ENCODE peak calls at places on chromosomes 5 and 9, in seven cellular contexts. One of them, this sample, is unnamed.

GRCh38 chr5:106312360-106312759 is 1358.4 kb downstream of the EFNA5 start:
- DNase-seq in colonic mucosa: no peak
- DNase-seq in fibroblast of the conjunctiva: no peak
- DNase-seq in stimulated activated CD4-positive, alpha-beta T cell treated with anti-CD3 and anti-CD28 coated beads, TNF-alpha, amount 100 ng/mL, for 4 hours: no peak
- DNase-seq in CMK: no peak
- DNase-seq in esophagus squamous epithelium: no peak
- DNase-seq in amniotic stem cell: peak; percentile 57
- DNase-seq in this sample: no peak

GRCh38 chr5:179407191-179408175 is 62.2 kb upstream of the ADAMTS2 start:
- DNase-seq in colonic mucosa: peak; percentile 16
- DNase-seq in fibroblast of the conjunctiva: peak; percentile 13
- DNase-seq in stimulated activated CD4-positive, alpha-beta T cell treated with anti-CD3 and anti-CD28 coated beads, TNF-alpha, amount 100 ng/mL, for 4 hours: no peak
- DNase-seq in CMK: no peak
- DNase-seq in esophagus squamous epithelium: no peak
- DNase-seq in amniotic stem cell: no peak
- DNase-seq in this sample: no peak

GRCh38 chr5:113232667-113233066 is 202.1 kb downstream of the TSSK1B start:
- DNase-seq in colonic mucosa: no peak
- DNase-seq in fibroblast of the conjunctiva: no peak
- DNase-seq in stimulated activated CD4-positive, alpha-beta T cell treated with anti-CD3 and anti-CD28 coated beads, TNF-alpha, amount 100 ng/mL, for 4 hours: no peak
- DNase-seq in CMK: no peak
- DNase-seq in esophagus squamous epithelium: no peak
- DNase-seq in amniotic stem cell: no peak
- DNase-seq in this sample: no peak

GRCh38 chr9:115650768-115651167 is 502.8 kb upstream of the PAPPA start:
- DNase-seq in colonic mucosa: no peak
- DNase-seq in fibroblast of the conjunctiva: peak; percentile 57
- DNase-seq in stimulated activated CD4-positive, alpha-beta T cell treated with anti-CD3 and anti-CD28 coated beads, TNF-alpha, amount 100 ng/mL, for 4 hours: no peak
- DNase-seq in CMK: no peak
- DNase-seq in esophagus squamous epithelium: no peak
- DNase-seq in amniotic stem cell: no peak
- DNase-seq in this sample: no peak

GRCh38 chr9:72856985-72857631 is 95.7 kb downstream of the ALDH1A1 start:
- DNase-seq in colonic mucosa: peak; percentile 39
- DNase-seq in fibroblast of the conjunctiva: peak; percentile 47
- DNase-seq in stimulated activated CD4-positive, alpha-beta T cell treated with anti-CD3 and anti-CD28 coated beads, TNF-alpha, amount 100 ng/mL, for 4 hours: no peak
- DNase-seq in CMK: no peak
- DNase-seq in esophagus squamous epithelium: no peak
- DNase-seq in amniotic stem cell: peak; percentile 79
- DNase-seq in this sample: no peak

GRCh38 chr9:120579139-120579749 is 723 bp downstream of the CDK5RAP2 start:
- DNase-seq in colonic mucosa: peak; percentile 31
- DNase-seq in fibroblast of the conjunctiva: no peak
- DNase-seq in stimulated activated CD4-positive, alpha-beta T cell treated with anti-CD3 and anti-CD28 coated beads, TNF-alpha, amount 100 ng/mL, for 4 hours: no peak
- DNase-seq in CMK: no peak
- DNase-seq in esophagus squamous epithelium: no peak
- DNase-seq in amniotic stem cell: no peak
- DNase-seq in this sample: no peak

GRCh38 chr9:116008278-116008677 is 145.3 kb upstream of the PAPPA start:
- DNase-seq in colonic mucosa: no peak
- DNase-seq in fibroblast of the conjunctiva: no peak
- DNase-seq in stimulated activated CD4-positive, alpha-beta T cell treated with anti-CD3 and anti-CD28 coated beads, TNF-alpha, amount 100 ng/mL, for 4 hours: no peak
- DNase-seq in CMK: no peak
- DNase-seq in esophagus squamous epithelium: no peak
- DNase-seq in amniotic stem cell: no peak
- DNase-seq in this sample: no peak

GRCh38 chr5:180133971-180134508 is 62.5 kb upstream of the RNF130 start:
- DNase-seq in colonic mucosa: peak; percentile 14
- DNase-seq in fibroblast of the conjunctiva: no peak
- DNase-seq in stimulated activated CD4-positive, alpha-beta T cell treated with anti-CD3 and anti-CD28 coated beads, TNF-alpha, amount 100 ng/mL, for 4 hours: no peak
- DNase-seq in CMK: no peak
- DNase-seq in esophagus squamous epithelium: no peak
- DNase-seq in amniotic stem cell: no peak
- DNase-seq in this sample: no peak

GRCh38 chr5:118891252-118891651 is 97.1 kb downstream of the DTWD2 start:
- DNase-seq in colonic mucosa: no peak
- DNase-seq in fibroblast of the conjunctiva: no peak
- DNase-seq in stimulated activated CD4-positive, alpha-beta T cell treated with anti-CD3 and anti-CD28 coated beads, TNF-alpha, amount 100 ng/mL, for 4 hours: no peak
- DNase-seq in CMK: no peak
- DNase-seq in esophagus squamous epithelium: no peak
- DNase-seq in amniotic stem cell: no peak
- DNase-seq in this sample: no peak

GRCh38 chr5:1931590-1932138 is 48.9 kb upstream of the IRX4 start:
- DNase-seq in colonic mucosa: no peak
- DNase-seq in fibroblast of the conjunctiva: no peak
- DNase-seq in stimulated activated CD4-positive, alpha-beta T cell treated with anti-CD3 and anti-CD28 coated beads, TNF-alpha, amount 100 ng/mL, for 4 hours: no peak
- DNase-seq in CMK: no peak
- DNase-seq in esophagus squamous epithelium: no peak
- DNase-seq in amniotic stem cell: no peak
- DNase-seq in this sample: no peak

GRCh38 chr5:146622391-146622790 is 106.4 kb upstream of the GPR151 start:
- DNase-seq in colonic mucosa: no peak
- DNase-seq in fibroblast of the conjunctiva: no peak
- DNase-seq in stimulated activated CD4-positive, alpha-beta T cell treated with anti-CD3 and anti-CD28 coated beads, TNF-alpha, amount 100 ng/mL, for 4 hours: no peak
- DNase-seq in CMK: no peak
- DNase-seq in esophagus squamous epithelium: no peak
- DNase-seq in amniotic stem cell: no peak
- DNase-seq in this sample: no peak

GRCh38 chr9:123724211-123724831 is 205.6 kb downstream of the DENND1A start:
- DNase-seq in colonic mucosa: no peak
- DNase-seq in fibroblast of the conjunctiva: peak; percentile 35
- DNase-seq in stimulated activated CD4-positive, alpha-beta T cell treated with anti-CD3 and anti-CD28 coated beads, TNF-alpha, amount 100 ng/mL, for 4 hours: no peak
- DNase-seq in CMK: no peak
- DNase-seq in esophagus squamous epithelium: no peak
- DNase-seq in amniotic stem cell: no peak
- DNase-seq in this sample: no peak

GRCh38 chr9:120521101-120521500 is 58.9 kb downstream of the CDK5RAP2 start:
- DNase-seq in colonic mucosa: no peak
- DNase-seq in fibroblast of the conjunctiva: no peak
- DNase-seq in stimulated activated CD4-positive, alpha-beta T cell treated with anti-CD3 and anti-CD28 coated beads, TNF-alpha, amount 100 ng/mL, for 4 hours: no peak
- DNase-seq in CMK: no peak
- DNase-seq in esophagus squamous epithelium: no peak
- DNase-seq in amniotic stem cell: no peak
- DNase-seq in this sample: no peak

GRCh38 chr9:34127035-34127948 is 794 bp upstream of the DCAF12 start:
- DNase-seq in colonic mucosa: peak; percentile 26
- DNase-seq in fibroblast of the conjunctiva: no peak
- DNase-seq in stimulated activated CD4-positive, alpha-beta T cell treated with anti-CD3 and anti-CD28 coated beads, TNF-alpha, amount 100 ng/mL, for 4 hours: no peak
- DNase-seq in CMK: no peak
- DNase-seq in esophagus squamous epithelium: no peak
- DNase-seq in amniotic stem cell: no peak
- DNase-seq in this sample: no peak

GRCh38 chr5:87103616-87104287 is 163.9 kb upstream of the RASA1 start:
- DNase-seq in colonic mucosa: peak; percentile 23
- DNase-seq in fibroblast of the conjunctiva: no peak
- DNase-seq in stimulated activated CD4-positive, alpha-beta T cell treated with anti-CD3 and anti-CD28 coated beads, TNF-alpha, amount 100 ng/mL, for 4 hours: no peak
- DNase-seq in CMK: no peak
- DNase-seq in esophagus squamous epithelium: no peak
- DNase-seq in amniotic stem cell: no peak
- DNase-seq in this sample: no peak

GRCh38 chr9:22238809-22239684 is 207.6 kb upstream of the DMRTA1 start:
- DNase-seq in colonic mucosa: no peak
- DNase-seq in fibroblast of the conjunctiva: no peak
- DNase-seq in stimulated activated CD4-positive, alpha-beta T cell treated with anti-CD3 and anti-CD28 coated beads, TNF-alpha, amount 100 ng/mL, for 4 hours: no peak
- DNase-seq in CMK: no peak
- DNase-seq in esophagus squamous epithelium: no peak
- DNase-seq in amniotic stem cell: peak; percentile 38
- DNase-seq in this sample: no peak

GRCh38 chr5:5492087-5492933 is 69.8 kb downstream of the ICE1 start:
- DNase-seq in colonic mucosa: peak; percentile 36
- DNase-seq in fibroblast of the conjunctiva: peak; percentile 33
- DNase-seq in stimulated activated CD4-positive, alpha-beta T cell treated with anti-CD3 and anti-CD28 coated beads, TNF-alpha, amount 100 ng/mL, for 4 hours: no peak
- DNase-seq in CMK: peak; percentile 34
- DNase-seq in esophagus squamous epithelium: no peak
- DNase-seq in amniotic stem cell: no peak
- DNase-seq in this sample: no peak

GRCh38 chr9:33081128-33081851 is 4.8 kb upstream of the SMU1 start:
- DNase-seq in colonic mucosa: peak; percentile 74
- DNase-seq in fibroblast of the conjunctiva: peak; percentile 92
- DNase-seq in stimulated activated CD4-positive, alpha-beta T cell treated with anti-CD3 and anti-CD28 coated beads, TNF-alpha, amount 100 ng/mL, for 4 hours: peak; percentile 53
- DNase-seq in CMK: peak; percentile 54
- DNase-seq in esophagus squamous epithelium: no peak
- DNase-seq in amniotic stem cell: peak; percentile 85
- DNase-seq in this sample: peak; percentile 17

GRCh38 chr5:105430516-105430915 is 1867.9 kb upstream of the NUDT12 start:
- DNase-seq in colonic mucosa: no peak
- DNase-seq in fibroblast of the conjunctiva: no peak
- DNase-seq in stimulated activated CD4-positive, alpha-beta T cell treated with anti-CD3 and anti-CD28 coated beads, TNF-alpha, amount 100 ng/mL, for 4 hours: no peak
- DNase-seq in CMK: no peak
- DNase-seq in esophagus squamous epithelium: no peak
- DNase-seq in amniotic stem cell: no peak
- DNase-seq in this sample: no peak

GRCh38 chr5:154523704-154524103 is 45.7 kb upstream of the HAND1 start:
- DNase-seq in colonic mucosa: no peak
- DNase-seq in fibroblast of the conjunctiva: no peak
- DNase-seq in stimulated activated CD4-positive, alpha-beta T cell treated with anti-CD3 and anti-CD28 coated beads, TNF-alpha, amount 100 ng/mL, for 4 hours: no peak
- DNase-seq in CMK: no peak
- DNase-seq in esophagus squamous epithelium: no peak
- DNase-seq in amniotic stem cell: no peak
- DNase-seq in this sample: no peak

GRCh38 chr5:140321796-140322195 is 18.9 kb upstream of the PFDN1 start:
- DNase-seq in colonic mucosa: no peak
- DNase-seq in fibroblast of the conjunctiva: no peak
- DNase-seq in stimulated activated CD4-positive, alpha-beta T cell treated with anti-CD3 and anti-CD28 coated beads, TNF-alpha, amount 100 ng/mL, for 4 hours: no peak
- DNase-seq in CMK: no peak
- DNase-seq in esophagus squamous epithelium: no peak
- DNase-seq in amniotic stem cell: no peak
- DNase-seq in this sample: no peak

GRCh38 chr5:62011072-62011664 is 294.8 kb upstream of the KIF2A start:
- DNase-seq in colonic mucosa: no peak
- DNase-seq in fibroblast of the conjunctiva: no peak
- DNase-seq in stimulated activated CD4-positive, alpha-beta T cell treated with anti-CD3 and anti-CD28 coated beads, TNF-alpha, amount 100 ng/mL, for 4 hours: no peak
- DNase-seq in CMK: no peak
- DNase-seq in esophagus squamous epithelium: no peak
- DNase-seq in amniotic stem cell: no peak
- DNase-seq in this sample: no peak

GRCh38 chr5:90548069-90548593 is 10.5 kb upstream of the ADGRV1 start:
- DNase-seq in colonic mucosa: peak; percentile 79
- DNase-seq in fibroblast of the conjunctiva: no peak
- DNase-seq in stimulated activated CD4-positive, alpha-beta T cell treated with anti-CD3 and anti-CD28 coated beads, TNF-alpha, amount 100 ng/mL, for 4 hours: no peak
- DNase-seq in CMK: no peak
- DNase-seq in esophagus squamous epithelium: no peak
- DNase-seq in amniotic stem cell: no peak
- DNase-seq in this sample: no peak

GRCh38 chr5:71986101-71986500 is 121.2 kb upstream of the MAP1B start:
- DNase-seq in colonic mucosa: no peak
- DNase-seq in fibroblast of the conjunctiva: no peak
- DNase-seq in stimulated activated CD4-positive, alpha-beta T cell treated with anti-CD3 and anti-CD28 coated beads, TNF-alpha, amount 100 ng/mL, for 4 hours: no peak
- DNase-seq in CMK: no peak
- DNase-seq in esophagus squamous epithelium: no peak
- DNase-seq in amniotic stem cell: no peak
- DNase-seq in this sample: no peak

GRCh38 chr5:142304013-142304701 is 20.7 kb downstream of the SPRY4 start:
- DNase-seq in colonic mucosa: peak; percentile 77
- DNase-seq in fibroblast of the conjunctiva: no peak
- DNase-seq in stimulated activated CD4-positive, alpha-beta T cell treated with anti-CD3 and anti-CD28 coated beads, TNF-alpha, amount 100 ng/mL, for 4 hours: no peak
- DNase-seq in CMK: no peak
- DNase-seq in esophagus squamous epithelium: no peak
- DNase-seq in amniotic stem cell: no peak
- DNase-seq in this sample: no peak

GRCh38 chr5:139669681-139670368 is 21.7 kb downstream of the CXXC5 start:
- DNase-seq in colonic mucosa: no peak
- DNase-seq in fibroblast of the conjunctiva: no peak
- DNase-seq in stimulated activated CD4-positive, alpha-beta T cell treated with anti-CD3 and anti-CD28 coated beads, TNF-alpha, amount 100 ng/mL, for 4 hours: no peak
- DNase-seq in CMK: peak; percentile 92
- DNase-seq in esophagus squamous epithelium: no peak
- DNase-seq in amniotic stem cell: no peak
- DNase-seq in this sample: no peak

GRCh38 chr5:51960617-51961115 is 577.4 kb downstream of the ISL1 start:
- DNase-seq in colonic mucosa: no peak
- DNase-seq in fibroblast of the conjunctiva: no peak
- DNase-seq in stimulated activated CD4-positive, alpha-beta T cell treated with anti-CD3 and anti-CD28 coated beads, TNF-alpha, amount 100 ng/mL, for 4 hours: no peak
- DNase-seq in CMK: no peak
- DNase-seq in esophagus squamous epithelium: no peak
- DNase-seq in amniotic stem cell: no peak
- DNase-seq in this sample: no peak

GRCh38 chr5:42108468-42108867 is 183.4 kb downstream of the FBXO4 start:
- DNase-seq in colonic mucosa: no peak
- DNase-seq in fibroblast of the conjunctiva: no peak
- DNase-seq in stimulated activated CD4-positive, alpha-beta T cell treated with anti-CD3 and anti-CD28 coated beads, TNF-alpha, amount 100 ng/mL, for 4 hours: no peak
- DNase-seq in CMK: no peak
- DNase-seq in esophagus squamous epithelium: no peak
- DNase-seq in amniotic stem cell: no peak
- DNase-seq in this sample: no peak

GRCh38 chr5:151772029-151772867 is 494 bp downstream of the G3BP1 start:
- DNase-seq in colonic mucosa: peak; percentile 65
- DNase-seq in fibroblast of the conjunctiva: no peak
- DNase-seq in stimulated activated CD4-positive, alpha-beta T cell treated with anti-CD3 and anti-CD28 coated beads, TNF-alpha, amount 100 ng/mL, for 4 hours: no peak
- DNase-seq in CMK: no peak
- DNase-seq in esophagus squamous epithelium: no peak
- DNase-seq in amniotic stem cell: no peak
- DNase-seq in this sample: no peak

GRCh38 chr5:126354012-126354856 is 69.0 kb upstream of the GRAMD2B start:
- DNase-seq in colonic mucosa: no peak
- DNase-seq in fibroblast of the conjunctiva: peak; percentile 88
- DNase-seq in stimulated activated CD4-positive, alpha-beta T cell treated with anti-CD3 and anti-CD28 coated beads, TNF-alpha, amount 100 ng/mL, for 4 hours: no peak
- DNase-seq in CMK: no peak
- DNase-seq in esophagus squamous epithelium: no peak
- DNase-seq in amniotic stem cell: peak; percentile 72
- DNase-seq in this sample: no peak

GRCh38 chr5:95959964-95960801 is 1.5 kb downstream of the ELL2 start:
- DNase-seq in colonic mucosa: peak; percentile 44
- DNase-seq in fibroblast of the conjunctiva: no peak
- DNase-seq in stimulated activated CD4-positive, alpha-beta T cell treated with anti-CD3 and anti-CD28 coated beads, TNF-alpha, amount 100 ng/mL, for 4 hours: no peak
- DNase-seq in CMK: no peak
- DNase-seq in esophagus squamous epithelium: no peak
- DNase-seq in amniotic stem cell: no peak
- DNase-seq in this sample: no peak

GRCh38 chr9:80503692-80504400 is 932.1 kb downstream of the TLE4 start:
- DNase-seq in colonic mucosa: no peak
- DNase-seq in fibroblast of the conjunctiva: no peak
- DNase-seq in stimulated activated CD4-positive, alpha-beta T cell treated with anti-CD3 and anti-CD28 coated beads, TNF-alpha, amount 100 ng/mL, for 4 hours: no peak
- DNase-seq in CMK: no peak
- DNase-seq in esophagus squamous epithelium: no peak
- DNase-seq in amniotic stem cell: no peak
- DNase-seq in this sample: no peak

GRCh38 chr9:101977614-101978210 is 239.3 kb upstream of the GRIN3A start:
- DNase-seq in colonic mucosa: no peak
- DNase-seq in fibroblast of the conjunctiva: peak; percentile 2
- DNase-seq in stimulated activated CD4-positive, alpha-beta T cell treated with anti-CD3 and anti-CD28 coated beads, TNF-alpha, amount 100 ng/mL, for 4 hours: no peak
- DNase-seq in CMK: no peak
- DNase-seq in esophagus squamous epithelium: no peak
- DNase-seq in amniotic stem cell: no peak
- DNase-seq in this sample: no peak